ENCODE peak calls at places on chromosomes 16 and 17, in six cellular contexts. One of them, this sample, is unnamed.

GRCh38 chr16:3577302-3577752 is at the start of gene NLRC3:
- DNase-seq in GM12878: no peak
- DNase-seq in K562: no peak
- DNase-seq in GM12891: no peak
- DNase-seq in H1: no peak
- DNase-seq in HepG2: no peak
- DNase-seq in this sample: no peak

GRCh38 chr17:4405038-4405669 is 28.6 kb upstream of the SPNS3 start:
- DNase-seq in GM12878: peak
- DNase-seq in K562: no peak
- DNase-seq in GM12891: no peak
- DNase-seq in H1: no peak
- DNase-seq in HepG2: no peak
- DNase-seq in this sample: no peak

GRCh38 chr17:64343833-64344637 is 46.6 kb downstream of the PECAM1 start:
- DNase-seq in GM12878: no peak
- DNase-seq in K562: no peak
- DNase-seq in GM12891: no peak
- DNase-seq in H1: no peak
- DNase-seq in HepG2: peak
- DNase-seq in this sample: no peak

GRCh38 chr17:29664743-29665479 is 42.2 kb upstream of the CORO6 start:
- DNase-seq in GM12878: no peak
- DNase-seq in K562: peak
- DNase-seq in GM12891: no peak
- DNase-seq in H1: no peak
- DNase-seq in HepG2: no peak
- DNase-seq in this sample: no peak

GRCh38 chr16:80023865-80024264 is 423.3 kb upstream of the MAF start:
- DNase-seq in GM12878: no peak
- DNase-seq in K562: no peak
- DNase-seq in GM12891: no peak
- DNase-seq in H1: no peak
- DNase-seq in HepG2: peak
- DNase-seq in this sample: no peak

GRCh38 chr17:68621065-68621464 is 19.9 kb upstream of the FAM20A start:
- DNase-seq in GM12878: no peak
- DNase-seq in K562: no peak
- DNase-seq in GM12891: no peak
- DNase-seq in H1: no peak
- DNase-seq in HepG2: no peak
- DNase-seq in this sample: no peak

GRCh38 chr16:75614247-75614897 is 8.7 kb downstream of the ADAT1 start:
- DNase-seq in GM12878: no peak
- DNase-seq in K562: no peak
- DNase-seq in GM12891: no peak
- DNase-seq in H1: no peak
- DNase-seq in HepG2: no peak
- DNase-seq in this sample: no peak

GRCh38 chr16:89172171-89172900 is 788 bp downstream of the CDH15 start:
- DNase-seq in GM12878: no peak
- DNase-seq in K562: no peak
- DNase-seq in GM12891: no peak
- DNase-seq in H1: no peak
- DNase-seq in HepG2: no peak
- DNase-seq in this sample: no peak

GRCh38 chr16:81005644-81006471 is 827 bp downstream of the CMC2 start:
- DNase-seq in GM12878: no peak
- DNase-seq in K562: no peak
- DNase-seq in GM12891: no peak
- DNase-seq in H1: no peak
- DNase-seq in HepG2: peak
- DNase-seq in this sample: no peak

GRCh38 chr16:81374514-81374913 is 59.8 kb downstream of the GAN start:
- DNase-seq in GM12878: no peak
- DNase-seq in K562: no peak
- DNase-seq in GM12891: no peak
- DNase-seq in H1: no peak
- DNase-seq in HepG2: no peak
- DNase-seq in this sample: no peak

GRCh38 chr16:51638338-51639135 is 487.5 kb upstream of the SALL1 start:
- DNase-seq in GM12878: no peak
- DNase-seq in K562: no peak
- DNase-seq in GM12891: no peak
- DNase-seq in H1: no peak
- DNase-seq in HepG2: no peak
- DNase-seq in this sample: no peak

DNA sequence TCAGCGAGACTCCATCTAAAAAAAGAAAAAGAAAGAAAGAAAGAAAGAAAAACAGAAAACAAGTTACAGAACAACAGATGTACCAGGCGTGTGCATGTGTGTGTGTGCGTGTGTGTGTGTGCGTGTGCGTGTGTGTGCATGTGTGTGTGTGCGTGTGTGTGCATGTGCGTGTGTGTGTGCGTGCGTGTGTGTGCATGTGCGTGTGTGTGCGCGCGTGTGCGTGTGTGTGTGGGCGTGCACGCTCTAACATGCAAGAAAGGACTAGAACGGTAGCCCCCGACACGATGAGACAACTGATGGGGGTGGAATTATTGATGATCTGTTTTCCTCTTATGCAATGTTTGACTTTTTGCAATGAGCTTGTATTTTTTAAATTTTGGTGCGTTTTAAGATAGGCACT is 1.6 kb downstream of the ALDH3A1 start:
- DNase-seq in GM12878: no peak
- DNase-seq in K562: no peak
- DNase-seq in GM12891: no peak
- DNase-seq in H1: no peak
- DNase-seq in HepG2: no peak
- DNase-seq in this sample: no peak
- TF ChIP-seq POLR2A in GM12878: no peak
- TF ChIP-seq POLR2A in K562: no peak
- TF ChIP-seq POLR2A in GM12891: no peak
- TF ChIP-seq POLR2A in H1: no peak
- TF ChIP-seq POLR2A in HepG2: no peak
- TF ChIP-seq POLR2A in this sample: no peak

GRCh38 chr16:50604610-50605009 is 56.4 kb downstream of the NKD1 start:
- DNase-seq in GM12878: no peak
- DNase-seq in K562: no peak
- DNase-seq in GM12891: no peak
- DNase-seq in H1: no peak
- DNase-seq in HepG2: no peak
- DNase-seq in this sample: no peak
- TF ChIP-seq TAF1 in GM12878: no peak
- TF ChIP-seq TAF1 in K562: no peak
- TF ChIP-seq TAF1 in GM12891: no peak
- TF ChIP-seq TAF1 in H1: no peak
- TF ChIP-seq TAF1 in HepG2: no peak
- TF ChIP-seq TAF1 in this sample: no peak

GRCh38 chr16:11348737-11349598 is 3.7 kb downstream of the RMI2 start:
- DNase-seq in GM12878: no peak
- DNase-seq in K562: no peak
- DNase-seq in GM12891: no peak
- DNase-seq in H1: no peak
- DNase-seq in HepG2: no peak
- DNase-seq in this sample: no peak
- TF ChIP-seq POLR2A in GM12878: no peak
- TF ChIP-seq POLR2A in K562: no peak
- TF ChIP-seq POLR2A in GM12891: no peak
- TF ChIP-seq POLR2A in H1: no peak
- TF ChIP-seq POLR2A in HepG2: no peak
- TF ChIP-seq POLR2A in this sample: no peak

DNA sequence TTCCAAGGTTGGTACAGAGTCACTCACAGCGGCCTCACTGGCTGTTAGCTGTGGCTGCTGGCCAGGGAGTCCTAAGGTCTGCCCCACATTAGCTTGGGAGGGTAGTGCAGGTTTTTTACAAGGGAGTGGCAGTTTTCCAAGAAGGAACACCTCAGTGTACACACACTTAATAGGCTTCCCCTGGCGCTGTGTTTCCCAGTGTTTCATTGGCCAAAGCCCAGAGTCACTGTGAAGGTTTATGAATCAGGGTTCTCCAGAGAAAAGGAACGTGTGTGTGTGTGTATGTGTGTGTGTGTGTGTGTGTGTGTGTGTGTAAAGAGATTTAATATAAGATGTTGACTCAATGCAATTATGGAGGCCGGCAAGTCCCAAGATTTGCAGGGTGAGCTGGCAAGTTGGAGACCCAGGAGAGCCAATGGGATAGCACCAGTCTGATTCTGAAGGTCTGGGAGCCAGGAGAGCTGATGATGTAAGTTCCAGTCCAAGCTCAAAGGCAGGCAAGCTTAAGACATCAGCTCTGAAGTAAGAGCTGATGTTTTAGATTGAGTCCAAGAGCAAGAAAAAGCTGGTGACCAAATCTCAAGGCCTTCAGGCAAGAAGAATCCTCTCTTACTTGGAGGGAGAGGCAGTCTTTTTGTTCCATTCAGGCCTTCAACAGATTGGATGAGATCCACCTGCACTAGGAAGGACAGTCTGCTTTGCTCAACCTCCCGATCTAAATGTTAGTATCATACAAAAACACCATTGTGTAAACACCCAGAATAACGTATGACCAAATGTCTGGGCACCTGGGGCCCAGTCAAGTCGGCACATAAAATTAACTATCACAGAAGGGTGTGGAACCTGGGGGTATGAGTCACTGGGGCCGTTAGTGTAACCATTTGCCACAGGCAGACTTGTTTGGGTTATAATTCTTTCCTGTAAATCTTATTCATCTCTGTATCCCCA is 206.8 kb downstream of the PRKCA start:
- DNase-seq in GM12878: no peak
- DNase-seq in K562: peak
- DNase-seq in GM12891: no peak
- DNase-seq in H1: no peak
- DNase-seq in HepG2: no peak
- DNase-seq in this sample: no peak
- TF ChIP-seq TAF1 in GM12878: no peak
- TF ChIP-seq TAF1 in K562: no peak
- TF ChIP-seq TAF1 in GM12891: no peak
- TF ChIP-seq TAF1 in H1: no peak
- TF ChIP-seq TAF1 in HepG2: no peak
- TF ChIP-seq TAF1 in this sample: no peak

GRCh38 chr16:58001781-58002410 is 689 bp downstream of the USB1 start:
- DNase-seq in GM12878: no peak
- DNase-seq in K562: no peak
- DNase-seq in GM12891: no peak
- DNase-seq in H1: no peak
- DNase-seq in HepG2: peak
- DNase-seq in this sample: no peak

GRCh38 chr16:58002411-58002790 is 1.2 kb downstream of the USB1 start:
- DNase-seq in GM12878: no peak
- DNase-seq in K562: no peak
- DNase-seq in GM12891: no peak
- DNase-seq in H1: no peak
- DNase-seq in HepG2: no peak
- DNase-seq in this sample: no peak

GRCh38 chr16:57999366-57999970 is 1.0 kb downstream of the ZNF319 start:
- DNase-seq in GM12878: no peak
- DNase-seq in K562: no peak
- DNase-seq in GM12891: peak
- DNase-seq in H1: no peak
- DNase-seq in HepG2: peak
- DNase-seq in this sample: peak

GRCh38 chr16:57999971-58000705 is at the start of gene ZNF319:
- DNase-seq in GM12878: no peak
- DNase-seq in K562: peak
- DNase-seq in GM12891: peak
- DNase-seq in H1: no peak
- DNase-seq in HepG2: no peak
- DNase-seq in this sample: peak

GRCh38 chr16:58000706-58001676 is at the start of gene USB1:
- DNase-seq in GM12878: peak
- DNase-seq in K562: peak
- DNase-seq in GM12891: peak
- DNase-seq in H1: peak
- DNase-seq in HepG2: peak
- DNase-seq in this sample: peak
- TF ChIP-seq POLR2A in GM12878: peak
- TF ChIP-seq POLR2A in K562: peak
- TF ChIP-seq POLR2A in GM12891: peak
- TF ChIP-seq POLR2A in H1: no peak
- TF ChIP-seq POLR2A in HepG2: peak
- TF ChIP-seq POLR2A in this sample: peak

GRCh38 chr17:13727441-13728171 is 125.9 kb upstream of the HS3ST3A1 start:
- DNase-seq in GM12878: no peak
- DNase-seq in K562: no peak
- DNase-seq in GM12891: no peak
- DNase-seq in H1: no peak
- DNase-seq in HepG2: no peak
- DNase-seq in this sample: no peak

GRCh38 chr17:13728751-13729150 is 127.0 kb upstream of the HS3ST3A1 start:
- DNase-seq in GM12878: no peak
- DNase-seq in K562: no peak
- DNase-seq in GM12891: no peak
- DNase-seq in H1: no peak
- DNase-seq in HepG2: no peak
- DNase-seq in this sample: no peak

GRCh38 chr17:13721705-13722104 is 120.0 kb upstream of the HS3ST3A1 start:
- DNase-seq in GM12878: no peak
- DNase-seq in K562: no peak
- DNase-seq in GM12891: no peak
- DNase-seq in H1: no peak
- DNase-seq in HepG2: no peak
- DNase-seq in this sample: no peak

DNA sequence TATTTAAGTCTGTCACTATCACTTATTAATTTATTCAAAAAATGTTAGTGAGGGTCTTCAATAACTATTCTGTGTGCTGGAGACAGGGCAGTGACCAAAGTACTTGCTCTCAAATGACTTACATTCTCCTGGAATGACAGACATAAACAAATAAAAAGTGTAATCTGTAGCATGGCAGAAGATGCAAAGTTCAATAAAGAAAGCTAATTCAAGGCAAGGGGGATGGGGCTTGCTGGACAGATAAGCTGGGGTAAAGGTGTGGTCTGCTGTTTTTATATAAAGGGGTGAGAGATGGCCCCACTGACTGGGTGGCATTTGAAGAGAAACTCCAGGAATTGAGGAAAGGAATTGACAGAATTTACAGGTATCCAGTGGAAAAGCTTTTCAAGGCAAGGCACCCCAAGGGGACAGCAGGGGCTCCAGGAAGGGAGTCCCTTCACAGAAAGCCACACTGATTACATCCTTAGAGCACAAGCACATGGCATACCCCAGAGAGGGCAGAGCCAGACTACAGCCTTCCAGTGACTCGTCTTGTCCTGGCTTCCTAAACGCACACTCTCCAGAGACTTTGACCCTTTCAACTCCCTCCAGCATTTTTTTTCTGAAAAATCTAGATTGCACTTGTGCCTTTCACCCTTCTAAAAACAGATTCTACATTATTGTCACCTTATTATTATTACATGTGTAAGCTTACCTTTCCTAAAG is 123.7 kb upstream of the HS3ST3A1 start:
- DNase-seq in GM12878: no peak
- DNase-seq in K562: no peak
- DNase-seq in GM12891: no peak
- DNase-seq in H1: no peak
- DNase-seq in HepG2: peak
- DNase-seq in this sample: no peak
- TF ChIP-seq TAF1 in GM12878: no peak
- TF ChIP-seq TAF1 in K562: no peak
- TF ChIP-seq TAF1 in GM12891: no peak
- TF ChIP-seq TAF1 in H1: no peak
- TF ChIP-seq TAF1 in HepG2: no peak
- TF ChIP-seq TAF1 in this sample: no peak